ENCODE peak calls at places on chromosomes 3 and 15, in six cellular contexts. B, I, H, T, S and K are unnamed samples.

GRCh38 chr15:101675015-101675414 is 22.8 kb upstream of the TM2D3 start:
- DNase-seq in B (no peak), I (no peak), H (no peak), T (no peak), S (no peak), K (no peak)

GRCh38 chr3:127417709-127418559 is 130.1 kb upstream of the PRR20G start:
- DNase-seq in B (no peak), I (no peak), H (no peak), T (peak; percentile 59), S (no peak), K (no peak)

GRCh38 chr3:25056-25455 is 171.5 kb upstream of the CHL1 start:
- DNase-seq in B (no peak), I (no peak), H (no peak), T (no peak), S (no peak), K (no peak)

GRCh38 chr3:18444597-18445420 is 19.7 kb upstream of the SATB1 start:
- DNase-seq in B (peak; percentile 62), I (peak; percentile 85), H (peak; percentile 74), T (peak; percentile 45), S (peak; percentile 73), K (peak; percentile 71)

GRCh38 chr3:43970351-43970750 is 271.3 kb upstream of the TOPAZ1 start:
- DNase-seq in B (no peak), I (no peak), H (no peak), T (no peak), S (no peak), K (no peak)

GRCh38 chr15:44804303-44805046 is 68.1 kb downstream of the TRIM69 start:
- DNase-seq in B (no peak), I (no peak), H (no peak), T (no peak), S (no peak), K (no peak)

GRCh38 chr3:42080452-42080872 is 10.7 kb upstream of the TRAK1 start:
- DNase-seq in B (no peak), I (no peak), H (no peak), T (no peak), S (no peak), K (peak; percentile 41)

GRCh38 chr3:5053021-5053831 is 68.9 kb upstream of the ARL8B start:
- DNase-seq in B (no peak), I (no peak), H (no peak), T (no peak), S (peak; percentile 27), K (peak; percentile 13)

GRCh38 chr3:94115482-94115881 is 52.6 kb downstream of the NSUN3 start:
- DNase-seq in B (no peak), I (no peak), H (no peak), T (no peak), S (no peak), K (peak; percentile 35)

GRCh38 chr3:196517919-196518318 is 2.8 kb upstream of the SMCO1 start:
- DNase-seq in B (no peak), I (no peak), H (no peak), T (no peak), S (no peak), K (no peak)

GRCh38 chr15:38793181-38793580 is 228.6 kb upstream of the RASGRP1 start:
- DNase-seq in B (no peak), I (no peak), H (no peak), T (no peak), S (no peak), K (no peak)

GRCh38 chr15:64461577-64462162 is 1.3 kb downstream of the ZNF609 start:
- DNase-seq in B (no peak), I (peak; percentile 32), H (no peak), T (no peak), S (no peak), K (no peak)

GRCh38 chr3:19432679-19433078 is 284.4 kb downstream of the KCNH8 start:
- DNase-seq in B (no peak), I (no peak), H (no peak), T (no peak), S (no peak), K (no peak)

GRCh38 chr3:24351779-24352469 is 142.7 kb downstream of the THRB start:
- DNase-seq in B (no peak), I (no peak), H (peak; percentile 55), T (peak; percentile 74), S (peak; percentile 43), K (no peak)

GRCh38 chr3:196792771-196793170 is 53.1 kb downstream of the PAK2 start:
- DNase-seq in B (no peak), I (no peak), H (no peak), T (peak; percentile 28), S (no peak), K (no peak)

GRCh38 chr3:170488802-170489201 is 70.1 kb downstream of the CLDN11 start:
- DNase-seq in B (no peak), I (no peak), H (no peak), T (no peak), S (no peak), K (no peak)

GRCh38 chr3:20064796-20065564 is 24.7 kb downstream of the KAT2B start:
- DNase-seq in B (no peak), I (no peak), H (no peak), T (no peak), S (no peak), K (peak; percentile 64)

GRCh38 chr3:148054999-148055398 is 642.7 kb upstream of the AGTR1 start:
- DNase-seq in B (no peak), I (no peak), H (no peak), T (no peak), S (no peak), K (no peak)

GRCh38 chr3:183149915-183150825 is 12.4 kb downstream of the LAMP3 start:
- DNase-seq in B (no peak), I (no peak), H (no peak), T (no peak), S (no peak), K (no peak)

GRCh38 chr3:139106013-139106932 is 61.6 kb upstream of the PRR23C start:
- DNase-seq in B (no peak), I (peak; percentile 1), H (no peak), T (no peak), S (peak; percentile 13), K (no peak)

GRCh38 chr3:52851348-52851747 is 16.5 kb upstream of the MUSTN1 start:
- DNase-seq in B (no peak), I (no peak), H (peak; percentile 38), T (peak; percentile 19), S (no peak), K (peak; percentile 43)

GRCh38 chr15:74958908-74959642 is 2.5 kb upstream of the RPP25 start:
- DNase-seq in B (no peak), I (no peak), H (no peak), T (no peak), S (peak; percentile 35), K (no peak)

GRCh38 chr3:5226783-5227182 is 39.3 kb downstream of the EDEM1 start:
- DNase-seq in B (no peak), I (no peak), H (no peak), T (no peak), S (no peak), K (no peak)

GRCh38 chr3:142105991-142106390 is 43.4 kb downstream of the TFDP2 start:
- DNase-seq in B (no peak), I (no peak), H (no peak), T (no peak), S (no peak), K (no peak)

DNA sequence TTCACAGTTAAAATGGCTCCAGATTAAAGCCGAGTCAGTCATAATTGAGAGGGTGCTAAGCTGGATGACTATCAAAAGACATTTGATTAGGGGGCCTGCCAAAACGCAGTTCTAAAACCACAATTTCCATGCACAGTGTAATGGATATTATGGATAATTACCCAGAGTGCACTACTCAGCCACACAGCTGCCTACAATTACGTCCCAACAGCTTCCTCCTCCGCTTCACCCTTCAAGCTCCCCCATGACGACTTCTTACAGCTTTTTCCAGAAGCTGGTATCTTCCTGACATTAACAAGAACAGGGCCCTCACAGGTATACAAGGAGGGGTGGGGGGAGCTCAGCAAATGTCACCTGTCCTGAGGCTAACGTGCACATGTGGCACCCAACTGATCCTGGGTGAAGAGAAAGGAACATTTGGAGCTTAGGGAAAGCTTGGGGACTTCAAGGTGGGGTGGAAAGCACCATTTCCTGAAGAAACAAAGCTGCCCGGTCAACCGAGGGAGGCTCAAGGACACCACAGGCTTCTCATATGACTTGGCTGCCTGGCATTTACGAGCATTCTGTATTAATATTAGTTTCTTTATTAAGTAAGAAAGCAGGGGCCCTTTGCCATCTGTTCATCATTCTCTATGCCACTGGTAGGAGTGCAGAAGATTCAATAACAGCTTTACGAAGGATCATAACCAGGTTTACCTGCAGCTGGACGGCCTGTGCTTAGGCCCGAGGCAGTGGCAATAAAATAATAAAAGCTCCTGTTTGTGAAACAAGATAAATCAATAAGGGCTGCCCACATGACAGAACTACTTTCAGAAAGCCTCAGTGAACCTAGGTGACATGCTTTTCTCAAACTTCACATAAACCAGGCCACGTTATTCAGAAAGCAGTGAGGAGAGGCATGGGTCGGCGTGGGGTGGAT is 54.1 kb downstream of the ETV5 start:
- DNase-seq in B (no peak), I (no peak), H (no peak), T (no peak), S (no peak), K (peak; percentile 31)
- H3K27ac ChIP-seq in B (no peak overlapping the region), I (no peak overlapping the region), H (no peak overlapping the region), T (no peak overlapping the region), S (no peak overlapping the region), K (peak overlapping the region; percentile 52)

DNA sequence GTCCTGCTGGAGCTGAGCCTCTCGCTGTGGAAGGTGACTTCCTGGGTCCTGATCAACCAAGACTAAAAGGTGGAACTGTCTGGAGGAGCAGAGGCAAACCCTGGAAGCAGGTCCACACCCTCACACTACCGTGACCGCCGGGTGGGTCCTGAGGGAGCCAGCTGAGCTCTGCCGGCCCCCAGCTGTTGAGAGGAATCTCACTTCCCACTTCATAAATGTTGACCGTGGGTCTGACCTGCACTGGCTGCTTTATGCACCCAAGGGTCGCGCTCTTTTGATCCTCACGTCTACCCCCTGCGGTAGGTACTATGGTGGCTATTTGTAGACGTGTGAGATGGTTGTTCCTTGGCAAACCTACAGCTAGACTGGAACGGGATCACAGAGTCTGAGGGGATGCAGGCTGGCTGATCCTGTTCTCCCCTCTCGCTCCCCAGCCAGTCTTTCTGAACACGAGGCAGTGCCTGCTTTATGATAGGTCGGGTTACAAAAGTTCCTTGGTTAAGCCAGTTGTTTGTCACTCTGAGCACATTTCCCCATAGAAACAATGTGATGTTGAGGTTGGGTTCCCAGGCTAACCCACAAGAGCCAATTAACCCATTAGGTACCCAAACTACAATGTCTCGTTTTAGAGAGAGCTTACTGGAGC is 113.0 kb upstream of the ETV5 start:
- DNase-seq in B (no peak), I (no peak), H (no peak), T (no peak), S (no peak), K (peak; percentile 75)
- H3K27ac ChIP-seq in B (no peak overlapping the region), I (no peak overlapping the region), H (no peak overlapping the region), T (peak overlapping the region; percentile 13), S (no peak overlapping the region), K (peak overlapping the region; percentile 46)

DNA sequence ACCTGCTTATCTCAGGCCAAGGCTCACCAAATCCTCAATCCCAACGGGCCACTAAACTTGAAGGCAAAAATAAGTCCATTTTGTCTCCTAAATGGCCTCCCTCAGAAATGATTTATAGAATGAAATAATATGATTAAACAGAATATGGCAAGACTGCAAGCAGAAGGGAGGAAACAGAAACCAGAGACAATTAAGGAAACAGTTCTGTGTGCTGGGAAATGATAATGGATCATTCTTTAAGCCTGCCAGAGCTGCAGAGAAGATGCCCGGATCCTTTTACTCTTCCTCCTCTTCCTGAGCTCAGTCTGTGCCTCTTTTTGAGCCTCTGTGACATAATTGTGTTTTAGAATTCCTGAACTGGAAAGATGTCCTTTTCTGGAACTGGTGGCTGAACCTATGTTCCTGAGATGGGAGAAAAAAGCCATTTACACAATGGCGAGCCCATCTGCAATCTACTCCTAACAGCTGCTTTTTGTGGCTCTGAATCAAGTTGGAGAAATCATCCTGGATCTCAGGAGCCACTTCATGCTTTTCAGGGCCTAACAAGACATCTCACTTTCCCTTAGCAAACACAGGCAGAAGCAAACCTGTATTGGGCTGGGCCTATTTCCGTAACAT is 2.9 kb upstream of the ABHD2 start:
- DNase-seq in B (no peak), I (no peak), H (no peak), T (no peak), S (no peak), K (peak; percentile 24)
- H3K27ac ChIP-seq in B (no peak overlapping the region), I (no peak overlapping the region), H (no peak overlapping the region), T (peak overlapping the region; percentile 9), S (no peak overlapping the region), K (no peak overlapping the region)

GRCh38 chr3:11593318-11594034 is 50.2 kb downstream of the VGLL4 start:
- DNase-seq in B (no peak), I (no peak), H (no peak), T (no peak), S (peak; percentile 12), K (no peak)
- H3K27ac ChIP-seq in B (no peak overlapping the region), I (no peak overlapping the region), H (no peak overlapping the region), T (peak overlapping the region; percentile 70), S (no peak overlapping the region), K (peak overlapping the region; percentile 97)